ENCODE peak calls at places on chromosomes 4 and X, in four cellular contexts. I is mucosa of gallbladder; O is CD4-positive, alpha-beta T cell; B is EL. Y is an unnamed sample.

GRCh38 chrX:40098264-40099045 is 697 bp upstream of the BCOR start:
- DNase-seq in I (peak), O (peak), B (peak), Y (peak)

GRCh38 chr4:1318488-1319213 is 28.4 kb upstream of the UVSSA start:
- DNase-seq in I (no peak), O (no peak), B (no peak), Y (no peak)

GRCh38 chrX:9555354-9555753 is 90.5 kb downstream of the TBL1X start:
- DNase-seq in I (no peak), O (no peak), B (peak), Y (no peak)

GRCh38 chrX:64195862-64196261 is 9.6 kb downstream of the AMER1 start:
- DNase-seq in I (no peak), O (no peak), B (no peak), Y (no peak)

GRCh38 chr4:14193601-14194000 is 566.1 kb upstream of the BOD1L1 start:
- DNase-seq in I (no peak), O (no peak), B (no peak), Y (peak)

GRCh38 chr4:163556650-163557391 is 62.3 kb downstream of the TMA16 start:
- DNase-seq in I (no peak), O (no peak), B (no peak), Y (no peak)

GRCh38 chrX:43860646-43861370 is 21.4 kb downstream of the MAOB start:
- DNase-seq in I (peak), O (no peak), B (peak), Y (peak)

GRCh38 chrX:121579016-121579760 is 531.8 kb downstream of the GLUD2 start:
- DNase-seq in I (peak), O (no peak), B (peak), Y (peak)

GRCh38 chr4:123477804-123478209 is 81.2 kb downstream of the SPRY1 start:
- DNase-seq in I (peak), O (no peak), B (no peak), Y (peak)

GRCh38 chrX:115229337-115229991 is 4.4 kb downstream of the LRCH2 start:
- DNase-seq in I (no peak), O (no peak), B (peak), Y (peak)

GRCh38 chrX:139930923-139931645 is 1.8 kb downstream of the ATP11C start:
- DNase-seq in I (no peak), O (peak), B (peak), Y (peak)

GRCh38 chr4:122873752-122874151 is 47.1 kb downstream of the FGF2 start:
- DNase-seq in I (no peak), O (no peak), B (peak), Y (peak)

GRCh38 chrX:94058728-94059382 is 384.8 kb downstream of the FAM133A start:
- DNase-seq in I (peak), O (no peak), B (no peak), Y (peak)

GRCh38 chr4:159526172-159526571 is 423.3 kb downstream of the RAPGEF2 start:
- DNase-seq in I (no peak), O (no peak), B (no peak), Y (no peak)

GRCh38 chrX:114508836-114509235 is 75.0 kb upstream of the HTR2C start:
- DNase-seq in I (no peak), O (no peak), B (no peak), Y (no peak)

GRCh38 chrX:53089224-53089842 is 4.6 kb upstream of the KANTR start:
- DNase-seq in I (peak), O (peak), B (peak), Y (peak)

GRCh38 chrX:18888281-18888680 is 95.6 kb downstream of the PHKA2 start:
- DNase-seq in I (no peak), O (no peak), B (no peak), Y (no peak)

GRCh38 chrX:3699841-3700381 is 13.5 kb downstream of the PRKX start:
- DNase-seq in I (no peak), O (no peak), B (no peak), Y (no peak)

GRCh38 chr4:135497563-135498152 is 1296.1 kb upstream of the PABPC4L start:
- DNase-seq in I (no peak), O (no peak), B (no peak), Y (no peak)

GRCh38 chr4:39295784-39296183 is 70.4 kb downstream of the RFC1 start:
- DNase-seq in I (no peak), O (no peak), B (no peak), Y (no peak)

GRCh38 chrX:37834937-37835336 is 12.4 kb downstream of the DYNLT3 start:
- DNase-seq in I (no peak), O (no peak), B (no peak), Y (peak)

GRCh38 chrX:71627588-71628404 is 9.5 kb upstream of the CXCR3 start:
- DNase-seq in I (no peak), O (no peak), B (no peak), Y (no peak)

GRCh38 chrX:54093159-54093558 is 48.9 kb upstream of the PHF8 start:
- DNase-seq in I (no peak), O (no peak), B (peak), Y (no peak)

GRCh38 chrX:55488268-55488558 is 1.4 kb downstream of the USP51 start:
- DNase-seq in I (no peak), O (no peak), B (no peak), Y (no peak)

GRCh38 chr4:134216436-134216835 is 14.8 kb upstream of the PABPC4L start:
- DNase-seq in I (no peak), O (no peak), B (peak), Y (peak)